ENCODE peak calls at places on chromosomes 6 and 20, in seven cellular contexts. One of them, this sample, is unnamed.

GRCh38 chr20:58492795-58493538 is 22.2 kb downstream of the APCDD1L start:
- DNase-seq in neural crest cell: no peak
- DNase-seq in fibroblast of the aortic adventitia: no peak
- DNase-seq in progenitor cell of endocrine pancreas: no peak
- DNase-seq in Peyer's patch: no peak
- DNase-seq in fibroblast of lung: no peak
- DNase-seq in ascending aorta: no peak
- DNase-seq in this sample: no peak

GRCh38 chr6:22880686-22881433 is 311.5 kb downstream of the HDGFL1 start:
- DNase-seq in fibroblast of lung: peak
- DNase-seq in progenitor cell of endocrine pancreas: no peak
- DNase-seq in Peyer's patch: no peak
- DNase-seq in fibroblast of the aortic adventitia: peak
- DNase-seq in neural crest cell: no peak
- DNase-seq in ascending aorta: no peak
- DNase-seq in this sample: peak

GRCh38 chr6:100209323-100210137 is 215.5 kb upstream of the MCHR2 start:
- DNase-seq in fibroblast of lung: peak
- DNase-seq in Peyer's patch: no peak
- DNase-seq in fibroblast of the aortic adventitia: peak
- DNase-seq in ascending aorta: no peak
- DNase-seq in neural crest cell: no peak
- DNase-seq in progenitor cell of endocrine pancreas: no peak
- DNase-seq in this sample: no peak

GRCh38 chr20:432208-432607 is 24.1 kb downstream of the RBCK1 start:
- DNase-seq in progenitor cell of endocrine pancreas: no peak
- DNase-seq in ascending aorta: no peak
- DNase-seq in neural crest cell: no peak
- DNase-seq in fibroblast of the aortic adventitia: no peak
- DNase-seq in Peyer's patch: no peak
- DNase-seq in fibroblast of lung: no peak
- DNase-seq in this sample: no peak

GRCh38 chr6:3769610-3770009 is 18.1 kb upstream of the PXDC1 start:
- DNase-seq in fibroblast of lung: peak
- DNase-seq in fibroblast of the aortic adventitia: peak
- DNase-seq in ascending aorta: no peak
- DNase-seq in Peyer's patch: no peak
- DNase-seq in neural crest cell: no peak
- DNase-seq in progenitor cell of endocrine pancreas: no peak
- DNase-seq in this sample: peak

GRCh38 chr6:158026054-158026900 is 44.6 kb downstream of the SYNJ2 start:
- DNase-seq in fibroblast of lung: peak
- DNase-seq in neural crest cell: no peak
- DNase-seq in Peyer's patch: peak
- DNase-seq in ascending aorta: peak
- DNase-seq in progenitor cell of endocrine pancreas: no peak
- DNase-seq in fibroblast of the aortic adventitia: peak
- DNase-seq in this sample: peak

GRCh38 chr6:148793721-148794120 is 46.9 kb downstream of the UST start:
- DNase-seq in neural crest cell: no peak
- DNase-seq in fibroblast of lung: peak
- DNase-seq in Peyer's patch: no peak
- DNase-seq in ascending aorta: no peak
- DNase-seq in progenitor cell of endocrine pancreas: no peak
- DNase-seq in fibroblast of the aortic adventitia: peak
- DNase-seq in this sample: no peak

GRCh38 chr6:108714774-108715414 is 133.3 kb upstream of the ARMC2 start:
- DNase-seq in Peyer's patch: no peak
- DNase-seq in ascending aorta: no peak
- DNase-seq in neural crest cell: no peak
- DNase-seq in fibroblast of the aortic adventitia: peak
- DNase-seq in progenitor cell of endocrine pancreas: no peak
- DNase-seq in fibroblast of lung: no peak
- DNase-seq in this sample: peak

GRCh38 chr6:22925920-22926587 is 356.7 kb downstream of the HDGFL1 start:
- DNase-seq in fibroblast of lung: no peak
- DNase-seq in ascending aorta: no peak
- DNase-seq in fibroblast of the aortic adventitia: peak
- DNase-seq in Peyer's patch: no peak
- DNase-seq in progenitor cell of endocrine pancreas: no peak
- DNase-seq in neural crest cell: no peak
- DNase-seq in this sample: peak

GRCh38 chr6:151847064-151847463 is 39.6 kb downstream of the ESR1 start:
- DNase-seq in ascending aorta: no peak
- DNase-seq in fibroblast of the aortic adventitia: peak
- DNase-seq in progenitor cell of endocrine pancreas: peak
- DNase-seq in Peyer's patch: no peak
- DNase-seq in fibroblast of lung: peak
- DNase-seq in neural crest cell: peak
- DNase-seq in this sample: peak

GRCh38 chr20:47283411-47283810 is 73.1 kb downstream of the ZMYND8 start:
- DNase-seq in progenitor cell of endocrine pancreas: no peak
- DNase-seq in fibroblast of the aortic adventitia: no peak
- DNase-seq in fibroblast of lung: peak
- DNase-seq in neural crest cell: no peak
- DNase-seq in Peyer's patch: no peak
- DNase-seq in ascending aorta: no peak
- DNase-seq in this sample: no peak

GRCh38 chr6:140816696-140817095 is 1316.0 kb upstream of the GJE1 start:
- DNase-seq in progenitor cell of endocrine pancreas: no peak
- DNase-seq in neural crest cell: no peak
- DNase-seq in ascending aorta: no peak
- DNase-seq in Peyer's patch: no peak
- DNase-seq in fibroblast of the aortic adventitia: no peak
- DNase-seq in fibroblast of lung: no peak
- DNase-seq in this sample: peak

GRCh38 chr6:132995009-132995408 is 180.6 kb downstream of the RPS12 start:
- DNase-seq in progenitor cell of endocrine pancreas: no peak
- DNase-seq in neural crest cell: no peak
- DNase-seq in fibroblast of the aortic adventitia: no peak
- DNase-seq in ascending aorta: no peak
- DNase-seq in fibroblast of lung: no peak
- DNase-seq in Peyer's patch: no peak
- DNase-seq in this sample: no peak

GRCh38 chr6:166325383-166326042 is 16.8 kb downstream of the SFT2D1 start:
- DNase-seq in Peyer's patch: no peak
- DNase-seq in ascending aorta: no peak
- DNase-seq in neural crest cell: no peak
- DNase-seq in progenitor cell of endocrine pancreas: no peak
- DNase-seq in fibroblast of lung: no peak
- DNase-seq in fibroblast of the aortic adventitia: no peak
- DNase-seq in this sample: no peak

GRCh38 chr6:138655828-138656227 is 117.7 kb upstream of the CCDC28A start:
- DNase-seq in progenitor cell of endocrine pancreas: no peak
- DNase-seq in Peyer's patch: no peak
- DNase-seq in ascending aorta: no peak
- DNase-seq in fibroblast of the aortic adventitia: no peak
- DNase-seq in neural crest cell: no peak
- DNase-seq in fibroblast of lung: no peak
- DNase-seq in this sample: no peak

GRCh38 chr6:138653435-138653834 is 120.1 kb upstream of the CCDC28A start:
- DNase-seq in progenitor cell of endocrine pancreas: no peak
- DNase-seq in Peyer's patch: no peak
- DNase-seq in neural crest cell: no peak
- DNase-seq in fibroblast of lung: no peak
- DNase-seq in ascending aorta: no peak
- DNase-seq in fibroblast of the aortic adventitia: no peak
- DNase-seq in this sample: no peak

GRCh38 chr6:138654715-138655634 is 118.6 kb upstream of the CCDC28A start:
- DNase-seq in fibroblast of lung: peak
- DNase-seq in fibroblast of the aortic adventitia: peak
- DNase-seq in progenitor cell of endocrine pancreas: no peak
- DNase-seq in neural crest cell: no peak
- DNase-seq in ascending aorta: no peak
- DNase-seq in Peyer's patch: no peak
- DNase-seq in this sample: peak

GRCh38 chr6:138651491-138651890 is 122.1 kb upstream of the CCDC28A start:
- DNase-seq in fibroblast of the aortic adventitia: no peak
- DNase-seq in fibroblast of lung: no peak
- DNase-seq in progenitor cell of endocrine pancreas: no peak
- DNase-seq in ascending aorta: no peak
- DNase-seq in neural crest cell: no peak
- DNase-seq in Peyer's patch: no peak
- DNase-seq in this sample: no peak

DNA sequence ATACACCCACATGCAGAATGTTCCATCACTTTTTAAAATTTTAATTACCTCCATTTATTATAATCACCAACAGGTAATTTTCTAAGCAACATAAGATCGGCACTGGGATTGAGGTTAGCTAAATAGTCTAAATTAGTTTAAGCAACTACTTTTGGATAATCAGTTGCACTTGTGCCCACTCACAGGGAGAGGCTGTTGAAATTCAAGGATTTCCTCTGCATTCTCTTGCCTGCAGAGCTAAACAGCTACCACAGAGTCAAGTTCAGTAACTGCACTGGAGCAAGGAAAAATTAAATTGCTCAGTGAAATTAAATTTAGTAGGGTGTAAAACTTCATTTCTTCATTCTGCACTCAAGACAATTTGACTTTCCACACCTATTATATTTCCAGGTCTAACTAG is 120.7 kb upstream of the CCDC28A start:
- DNase-seq in progenitor cell of endocrine pancreas: no peak
- DNase-seq in ascending aorta: no peak
- DNase-seq in fibroblast of lung: no peak
- DNase-seq in fibroblast of the aortic adventitia: no peak
- DNase-seq in neural crest cell: no peak
- DNase-seq in Peyer's patch: no peak
- DNase-seq in this sample: no peak
- TF ChIP-seq CTCF in progenitor cell of endocrine pancreas: no peak
- TF ChIP-seq CTCF in ascending aorta: no peak
- TF ChIP-seq CTCF in fibroblast of lung: no peak
- TF ChIP-seq CTCF in fibroblast of the aortic adventitia: no peak
- TF ChIP-seq CTCF in neural crest cell: no peak
- TF ChIP-seq CTCF in Peyer's patch: no peak
- TF ChIP-seq CTCF in this sample: no peak

DNA sequence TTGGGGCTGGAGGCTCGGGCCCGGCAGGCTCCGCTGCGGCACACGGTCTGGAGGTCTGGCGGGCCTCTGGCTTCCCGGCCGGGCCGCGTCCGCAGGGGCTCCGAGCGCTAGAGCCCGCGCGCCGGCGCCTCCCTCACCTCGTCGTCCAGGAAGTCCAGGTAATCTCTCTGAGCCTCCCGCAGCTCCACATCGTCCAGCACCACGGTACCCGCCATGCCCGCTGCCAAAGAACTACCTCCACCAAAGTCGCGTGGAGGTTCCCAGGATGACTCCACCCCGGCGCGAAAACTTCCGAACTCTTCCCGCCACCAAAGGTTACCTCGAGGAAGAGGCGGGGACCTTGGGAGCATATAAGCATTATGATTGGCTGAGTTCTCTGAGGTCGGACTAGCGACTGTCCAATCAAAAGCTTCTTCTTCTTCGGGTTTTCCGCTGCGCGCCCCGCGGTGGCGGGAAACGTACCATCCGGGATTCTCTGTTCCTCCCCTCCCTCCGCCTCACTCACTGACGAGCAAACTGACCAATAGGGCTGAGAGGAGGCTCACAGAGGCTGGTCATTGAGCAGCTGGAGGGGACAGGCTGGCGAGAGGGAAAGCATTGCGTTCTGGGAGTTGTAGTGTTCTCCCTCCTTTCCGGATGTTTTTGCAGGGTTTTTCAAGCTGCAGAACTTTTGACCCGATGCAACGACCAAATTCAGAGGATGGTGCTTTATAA is at the start of gene MCM3:
- DNase-seq in Peyer's patch: peak
- DNase-seq in ascending aorta: peak
- DNase-seq in progenitor cell of endocrine pancreas: peak
- DNase-seq in fibroblast of the aortic adventitia: peak
- DNase-seq in fibroblast of lung: peak
- DNase-seq in neural crest cell: peak
- DNase-seq in this sample: peak
- TF ChIP-seq CTCF in Peyer's patch: no peak
- TF ChIP-seq CTCF in ascending aorta: no peak
- TF ChIP-seq CTCF in progenitor cell of endocrine pancreas: no peak
- TF ChIP-seq CTCF in fibroblast of the aortic adventitia: peak
- TF ChIP-seq CTCF in fibroblast of lung: no peak
- TF ChIP-seq CTCF in neural crest cell: no peak
- TF ChIP-seq CTCF in this sample: peak

DNA sequence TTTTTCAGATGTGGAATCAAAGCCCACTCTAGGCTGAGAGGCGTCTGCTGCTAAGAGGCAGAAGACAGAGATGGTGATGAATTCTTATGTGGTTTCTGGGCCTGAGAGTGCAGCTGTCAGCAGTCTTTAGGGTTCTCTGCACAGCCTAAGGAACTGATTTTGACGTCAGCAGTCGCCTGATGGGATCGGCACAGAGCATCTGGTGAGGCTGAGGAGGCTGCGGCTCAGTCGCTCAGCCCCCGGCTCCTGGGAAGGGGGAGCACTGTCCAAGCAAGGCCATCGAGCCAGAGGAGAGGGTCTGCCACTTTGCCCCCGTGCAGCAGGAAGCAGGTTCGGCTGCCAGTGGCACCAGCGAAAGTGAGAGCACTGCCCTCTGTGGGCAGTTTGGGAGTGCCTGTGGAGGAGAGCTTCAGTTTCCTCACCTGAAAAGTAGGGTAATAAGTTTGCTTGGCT is 92.5 kb downstream of the TCP11 start:
- DNase-seq in progenitor cell of endocrine pancreas: no peak
- DNase-seq in Peyer's patch: peak
- DNase-seq in fibroblast of the aortic adventitia: no peak
- DNase-seq in neural crest cell: no peak
- DNase-seq in ascending aorta: peak
- DNase-seq in fibroblast of lung: peak
- DNase-seq in this sample: peak
- TF ChIP-seq CTCF in progenitor cell of endocrine pancreas: no peak
- TF ChIP-seq CTCF in Peyer's patch: no peak
- TF ChIP-seq CTCF in fibroblast of the aortic adventitia: no peak
- TF ChIP-seq CTCF in neural crest cell: peak
- TF ChIP-seq CTCF in ascending aorta: peak
- TF ChIP-seq CTCF in fibroblast of lung: peak
- TF ChIP-seq CTCF in this sample: peak

DNA sequence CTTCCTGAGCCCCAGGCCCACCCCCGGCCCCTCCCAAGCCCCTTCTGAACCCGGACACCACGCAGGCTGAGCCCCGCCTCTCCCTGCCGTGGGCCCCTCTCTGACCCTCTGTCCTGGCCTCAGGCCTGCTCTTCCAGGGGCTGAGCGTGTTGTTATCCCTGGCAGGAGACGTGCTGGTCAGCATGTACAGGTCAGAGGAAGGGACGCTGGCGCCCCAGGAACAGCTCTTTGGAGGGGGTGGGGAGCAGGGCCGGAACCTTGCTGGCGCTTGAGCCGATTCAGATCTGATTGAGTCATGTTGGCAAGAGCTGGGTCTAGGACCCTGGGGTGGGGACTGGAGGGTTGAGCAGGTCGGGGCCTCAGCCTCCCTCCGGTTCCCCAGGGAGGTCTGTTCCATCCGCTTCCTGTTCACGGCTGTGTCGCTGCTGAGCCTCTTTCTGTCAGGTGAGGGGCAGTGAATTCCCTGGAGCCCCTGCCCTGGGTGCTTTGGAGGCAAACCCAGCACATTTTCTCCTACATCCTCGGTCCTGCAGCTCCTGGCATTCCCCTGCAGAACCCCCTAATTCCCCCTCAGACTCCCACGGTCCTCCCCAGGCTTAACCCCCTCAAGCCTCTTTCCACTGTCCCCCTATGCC is 1.9 kb downstream of the SPAG4 start:
- DNase-seq in progenitor cell of endocrine pancreas: no peak
- DNase-seq in fibroblast of the aortic adventitia: peak
- DNase-seq in ascending aorta: peak
- DNase-seq in fibroblast of lung: peak
- DNase-seq in Peyer's patch: no peak
- DNase-seq in neural crest cell: peak
- DNase-seq in this sample: peak
- TF ChIP-seq CTCF in progenitor cell of endocrine pancreas: peak
- TF ChIP-seq CTCF in fibroblast of the aortic adventitia: peak
- TF ChIP-seq CTCF in ascending aorta: peak
- TF ChIP-seq CTCF in fibroblast of lung: peak
- TF ChIP-seq CTCF in Peyer's patch: no peak
- TF ChIP-seq CTCF in neural crest cell: peak
- TF ChIP-seq CTCF in this sample: peak

This sample was measured in AG10803.